ENCODE peak calls at places on chromosomes 13 and 19, in four cellular contexts. S is astrocyte, E is adipocyte, O is H1. Y is an unnamed sample.

GRCh38 chr13:30696278-30697176 is 38.8 kb upstream of the ALOX5AP start:
- DNase-seq in S (no peak), E (no peak), O (no peak), Y (no peak)

GRCh38 chr19:9914315-9915207 is 21.8 kb downstream of the OLFM2 start:
- DNase-seq in S (peak; percentile 53), E (peak; percentile 97), O (no peak), Y (peak; percentile 55)

GRCh38 chr13:35930665-35931631 is 200.2 kb downstream of the DCLK1 start:
- DNase-seq in S (no peak), E (no peak), O (no peak), Y (no peak)

GRCh38 chr19:51552996-51553725 is 17.9 kb upstream of the ZNF175 start:
- DNase-seq in S (peak; percentile 8), E (peak; percentile 74), O (peak; percentile 82), Y (peak; percentile 68)

GRCh38 chr19:7386769-7387168 is 38.0 kb downstream of the ARHGEF18 start:
- DNase-seq in S (no peak), E (no peak), O (no peak), Y (no peak)

GRCh38 chr13:25171517-25172302 is at the start of gene AMER2:
- DNase-seq in S (peak; percentile 6), E (peak; percentile 62), O (no peak), Y (no peak)

GRCh38 chr19:37114001-37114400 is 35.8 kb downstream of the ZNF420 start:
- DNase-seq in S (no peak), E (no peak), O (no peak), Y (no peak)

GRCh38 chr19:19538077-19538764 is at the start of gene CILP2:
- DNase-seq in S (no peak), E (peak; percentile 20), O (no peak), Y (peak; percentile 73)

GRCh38 chr19:12946092-12946845 is 607 bp downstream of the RAD23A start:
- DNase-seq in S (peak; percentile 67), E (peak; percentile 95), O (peak; percentile 68), Y (peak; percentile 91)

GRCh38 chr13:36413161-36413560 is 19.1 kb upstream of the CCNA1 start:
- DNase-seq in S (no peak), E (no peak), O (no peak), Y (no peak)

GRCh38 chr19:47756953-47757608 is 11.7 kb downstream of the NOP53 start:
- DNase-seq in S (no peak), E (no peak), O (no peak), Y (no peak)

GRCh38 chr19:13613447-13613846 is 107.2 kb upstream of the CACNA1A start:
- DNase-seq in S (no peak), E (no peak), O (no peak), Y (no peak)

GRCh38 chr13:33126909-33127607 is 110.8 kb downstream of the KL start:
- DNase-seq in S (peak; percentile 52), E (peak; percentile 29), O (no peak), Y (no peak)

GRCh38 chr13:52127783-52128702 is 830 bp downstream of the NEK5 start:
- DNase-seq in S (peak; percentile 62), E (peak; percentile 83), O (peak; percentile 41), Y (peak; percentile 81)

GRCh38 chr19:44737238-44738160 is 11.0 kb upstream of the BCL3 start:
- DNase-seq in S (peak; percentile 82), E (no peak), O (no peak), Y (no peak)

GRCh38 chr13:50208826-50209335 is 193.6 kb downstream of the KCNRG start:
- DNase-seq in S (peak; percentile 91), E (peak; percentile 76), O (peak; percentile 9), Y (peak; percentile 68)

GRCh38 chr13:50215389-50215788 is 200.1 kb downstream of the KCNRG start:
- DNase-seq in S (peak; percentile 42), E (no peak), O (no peak), Y (no peak)

GRCh38 chr13:50214514-50214913 is 199.3 kb downstream of the KCNRG start:
- DNase-seq in S (no peak), E (no peak), O (no peak), Y (no peak)

GRCh38 chr13:50213526-50213925 is 198.3 kb downstream of the KCNRG start:
- DNase-seq in S (no peak), E (no peak), O (no peak), Y (no peak)

GRCh38 chr13:50209646-50210045 is 194.4 kb downstream of the KCNRG start:
- DNase-seq in S (no peak), E (no peak), O (no peak), Y (no peak)
- H3K4me3 ChIP-seq in S (no peak overlapping the region), E (peak overlapping the region; percentile 79), O (no peak overlapping the region), Y (peak overlapping the region; percentile 50)

GRCh38 chr19:3357731-3358391 is 8.5 kb upstream of the NFIC start:
- DNase-seq in S (no peak), E (no peak), O (no peak), Y (no peak)
- H3K9ac ChIP-seq in S (no peak overlapping the region), E (peak overlapping the region; percentile 87), O (no peak overlapping the region), Y (no peak overlapping the region)

DNA sequence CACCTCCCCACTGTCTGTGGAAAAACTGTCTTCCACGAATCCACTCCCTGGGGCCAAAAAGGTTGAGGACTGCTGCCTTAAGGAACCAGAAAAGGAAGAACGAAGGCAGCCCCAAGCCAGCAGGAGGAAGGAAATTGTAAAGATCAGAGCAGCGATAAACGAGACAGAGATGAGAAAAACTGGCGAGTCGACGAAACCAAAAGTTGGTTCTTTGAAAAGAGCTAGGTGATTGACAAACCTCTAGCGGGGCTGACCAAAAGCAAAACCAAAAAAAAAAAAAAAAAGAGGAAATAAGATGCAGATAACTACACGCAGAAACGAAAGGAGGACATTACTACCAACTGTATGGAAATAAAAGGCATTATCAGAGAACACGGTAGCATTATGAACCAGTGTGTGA is 76.9 kb downstream of the GADD45B start:
- DNase-seq in S (no peak), E (no peak), O (no peak), Y (peak; percentile 81)
- H3K4me3 ChIP-seq in S (no peak overlapping the region), E (peak overlapping the region; percentile 62), O (no peak overlapping the region), Y (peak overlapping the region; percentile 47)

GRCh38 chr19:46015961-46016425 is 6.9 kb downstream of the PGLYRP1 start:
- DNase-seq in S (no peak), E (peak; percentile 23), O (no peak), Y (no peak)
- H3K9ac ChIP-seq in S (peak overlapping the region; percentile 60), E (no peak overlapping the region), O (no peak overlapping the region), Y (peak overlapping the region; percentile 50)

DNA sequence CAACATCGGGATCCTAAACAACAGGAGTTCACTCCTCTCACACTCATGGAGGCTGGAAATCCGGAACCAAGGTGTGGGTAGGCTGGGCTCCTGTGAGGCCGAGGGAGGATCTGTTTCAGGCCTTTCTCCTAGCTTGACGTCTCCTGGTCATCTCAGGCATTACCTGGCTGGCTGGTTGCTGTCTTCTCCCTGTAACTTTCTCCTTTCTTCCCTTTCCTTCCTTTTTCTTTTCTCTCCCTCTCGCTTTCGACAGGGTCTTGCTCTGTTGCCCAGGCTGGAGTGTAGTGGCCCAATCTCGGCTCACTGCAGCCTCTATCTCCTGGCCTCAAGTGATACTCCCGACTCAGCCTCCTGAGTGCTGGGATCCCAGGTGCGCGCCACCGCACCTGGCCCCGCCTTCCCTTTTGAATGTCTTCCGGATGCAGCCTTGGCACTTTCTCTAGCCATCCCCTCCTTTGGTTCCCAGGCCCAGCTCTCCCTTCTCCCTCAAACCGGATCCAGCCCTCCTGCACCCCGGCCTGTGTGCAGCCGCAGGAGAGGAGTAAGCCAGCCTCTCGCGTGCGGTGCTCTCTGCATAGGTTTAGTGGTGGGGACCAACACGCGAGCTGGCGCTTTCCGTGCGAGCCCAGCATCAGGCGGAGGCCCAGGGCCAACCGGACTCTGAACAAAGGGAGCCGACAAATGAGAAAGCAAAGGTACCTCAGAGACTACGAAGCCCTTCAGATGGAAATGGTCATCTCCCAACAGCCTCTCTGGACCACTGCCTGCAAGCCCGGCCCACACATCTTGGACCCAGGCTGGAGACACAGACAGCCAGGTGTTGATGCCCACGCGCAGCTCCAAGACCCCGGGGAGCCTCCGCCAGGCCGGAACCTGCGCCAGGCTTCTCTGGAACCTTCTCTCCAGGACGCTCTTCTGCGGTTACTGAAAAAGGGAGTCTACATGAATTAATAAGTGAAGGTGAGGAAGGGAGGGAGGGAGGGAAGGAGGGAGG is 16.3 kb upstream of the LATS2 start:
- DNase-seq in S (no peak), E (no peak), O (no peak), Y (no peak)
- H3K4me3 ChIP-seq in S (no peak overlapping the region), E (no peak overlapping the region), O (no peak overlapping the region), Y (no peak overlapping the region)

GRCh38 chr19:35038623-35039512 is 2.7 kb upstream of the HPN start:
- DNase-seq in S (no peak), E (no peak), O (no peak), Y (no peak)
- H3K9ac ChIP-seq in S (no peak overlapping the region), E (peak overlapping the region; percentile 40), O (no peak overlapping the region), Y (peak overlapping the region; percentile 56)

GRCh38 chr19:57280165-57280912 is at the start of gene ZNF460:
- DNase-seq in S (peak; percentile 94), E (peak; percentile 99), O (peak; percentile 94), Y (peak; percentile 100)

GRCh38 chr19:57276430-57276829 is 3.9 kb upstream of the ZNF460 start:
- DNase-seq in S (no peak), E (no peak), O (no peak), Y (no peak)

GRCh38 chr19:57279418-57280164 is 694 bp upstream of the ZNF460 start:
- DNase-seq in S (peak; percentile 99), E (peak; percentile 98), O (peak; percentile 81), Y (peak; percentile 98)

GRCh38 chr19:57280913-57281425 is 684 bp downstream of the ZNF460 start:
- DNase-seq in S (no peak), E (peak; percentile 30), O (no peak), Y (peak; percentile 86)

GRCh38 chr19:57282011-57282636 is 1.8 kb downstream of the ZNF460 start:
- DNase-seq in S (no peak), E (no peak), O (no peak), Y (no peak)
- H3K4me3 ChIP-seq in S (peak overlapping the region; percentile 44), E (peak overlapping the region; percentile 93), O (no peak overlapping the region), Y (peak overlapping the region; percentile 97)

GRCh38 chr19:1360126-1360817 is 23.4 kb upstream of the NDUFS7 start:
- DNase-seq in S (no peak), E (no peak), O (no peak), Y (no peak)
- H3K9ac ChIP-seq in S (peak overlapping the region; percentile 81), E (peak overlapping the region; percentile 73), O (no peak overlapping the region), Y (no peak overlapping the region)

GRCh38 chr19:55483681-55484361 is 1.2 kb upstream of the NAT14 start:
- DNase-seq in S (no peak), E (no peak), O (no peak), Y (no peak)
- H3K4me3 ChIP-seq in S (no peak overlapping the region), E (no peak overlapping the region), O (no peak overlapping the region), Y (peak overlapping the region; percentile 75)